ENCODE peak calls at places on chromosomes 5 and 9, in ten cellular contexts. W, B, D, R, S, J, A, K, O and F are unnamed samples. For H3K4me1, the result is how much of the 10 kb centered on the place peaks cover.

GRCh38 chr5:38932854-38933408 is 87.1 kb downstream of the OSMR start:
- DNase-seq in W (no peak), S (no peak), A (peak), K (no peak), R (no peak), B (no peak), J (no peak), O (no peak), D (no peak), F (no peak)

GRCh38 chr9:127682351-127683136 is 24.2 kb upstream of the CFAP157 start:
- DNase-seq in K (no peak), W (no peak), B (no peak), O (no peak), D (no peak), J (no peak), S (no peak), R (no peak), A (no peak), F (no peak)

GRCh38 chr5:41122459-41122858 is 51.3 kb upstream of the MROH2B start:
- DNase-seq in R (no peak), A (no peak), W (peak), D (no peak), B (no peak), K (no peak), O (no peak), S (no peak), J (no peak), F (peak)

GRCh38 chr5:146796911-146797310 is 81.6 kb downstream of the PPP2R2B start:
- DNase-seq in W (no peak), R (no peak), A (no peak), O (no peak), D (no peak), J (no peak), K (no peak), B (no peak), S (no peak), F (no peak)

GRCh38 chr5:80109549-80110478 is 74.7 kb downstream of the THBS4 start:
- DNase-seq in D (peak), R (no peak), O (no peak), K (no peak), A (no peak), W (peak), S (no peak), J (peak), B (peak), F (peak)

GRCh38 chr9:2022560-2022959 is 7.4 kb downstream of the SMARCA2 start:
- DNase-seq in B (no peak), W (no peak), A (no peak), O (no peak), K (no peak), S (no peak), J (no peak), D (no peak), R (no peak), F (no peak)

GRCh38 chr5:92552206-92553160 is 1028.5 kb downstream of the NR2F1-AS1 start:
- DNase-seq in R (no peak), S (no peak), D (no peak), O (no peak), B (no peak), A (no peak), J (peak), W (no peak), K (no peak), F (no peak)

GRCh38 chr9:69970001-69970531 is 73.6 kb upstream of the MAMDC2 start:
- DNase-seq in B (no peak), A (no peak), D (no peak), S (no peak), W (no peak), O (no peak), K (no peak), R (no peak), J (no peak), F (no peak)

GRCh38 chr5:68060382-68060781 is 155.2 kb upstream of the PIK3R1 start:
- DNase-seq in K (no peak), J (peak), S (no peak), B (no peak), W (no peak), R (no peak), D (no peak), A (no peak), O (no peak), F (no peak)

GRCh38 chr9:84397151-84397728 is 56.7 kb upstream of the SLC28A3 start:
- DNase-seq in R (peak), A (peak), J (peak), K (peak), W (peak), D (peak), B (peak), O (peak), S (peak), F (peak)

GRCh38 chr9:30796806-30797205 is 1587.6 kb upstream of the ACO1 start:
- DNase-seq in B (no peak), D (no peak), A (no peak), K (no peak), J (no peak), R (no peak), W (no peak), S (no peak), O (no peak), F (no peak)

GRCh38 chr5:137001026-137001569 is 498.0 kb downstream of the SPOCK1 start:
- DNase-seq in K (no peak), W (no peak), O (no peak), A (no peak), B (no peak), D (no peak), R (no peak), S (no peak), J (no peak), F (no peak)

GRCh38 chr5:147887026-147887627 is 8.6 kb downstream of the SCGB3A2 start:
- DNase-seq in S (no peak), R (no peak), A (no peak), D (no peak), W (no peak), B (no peak), J (peak), K (peak), O (no peak), F (peak)

GRCh38 chr5:128546658-128547281 is 8.7 kb upstream of the FBN2 start:
- DNase-seq in J (no peak), A (no peak), O (no peak), W (no peak), S (no peak), R (no peak), B (no peak), K (no peak), D (no peak), F (peak)

GRCh38 chr9:133141833-133142594 is 21.0 kb upstream of the RALGDS start:
- DNase-seq in K (no peak), A (peak), D (no peak), O (peak), B (peak), R (no peak), S (peak), J (no peak), W (peak), F (no peak)

GRCh38 chr9:68999393-69000105 is 14.4 kb downstream of the PRKACG start:
- DNase-seq in O (no peak), S (peak), R (peak), K (peak), A (peak), J (peak), D (peak), B (peak), W (peak), F (peak)

GRCh38 chr5:27472000-27472763 is 433.8 kb upstream of the CDH9 start:
- DNase-seq in W (no peak), K (no peak), D (no peak), R (no peak), A (peak), J (peak), O (no peak), S (no peak), B (no peak), F (peak)

GRCh38 chr5:173859315-173860038 is 28.7 kb upstream of the CPEB4 start:
- DNase-seq in B (no peak), K (no peak), A (no peak), J (no peak), D (no peak), S (no peak), R (no peak), W (no peak), O (no peak), F (no peak)

GRCh38 chr5:465591-466403 is 22.8 kb downstream of the EXOC3 start:
- DNase-seq in J (no peak), S (no peak), A (peak), R (peak), W (no peak), B (peak), D (no peak), O (peak), K (no peak), F (peak)

GRCh38 chr9:6782981-6783380 is 25.2 kb downstream of the KDM4C start:
- DNase-seq in R (no peak), W (no peak), S (no peak), A (no peak), B (no peak), K (no peak), O (no peak), D (no peak), J (no peak), F (no peak)

DNA sequence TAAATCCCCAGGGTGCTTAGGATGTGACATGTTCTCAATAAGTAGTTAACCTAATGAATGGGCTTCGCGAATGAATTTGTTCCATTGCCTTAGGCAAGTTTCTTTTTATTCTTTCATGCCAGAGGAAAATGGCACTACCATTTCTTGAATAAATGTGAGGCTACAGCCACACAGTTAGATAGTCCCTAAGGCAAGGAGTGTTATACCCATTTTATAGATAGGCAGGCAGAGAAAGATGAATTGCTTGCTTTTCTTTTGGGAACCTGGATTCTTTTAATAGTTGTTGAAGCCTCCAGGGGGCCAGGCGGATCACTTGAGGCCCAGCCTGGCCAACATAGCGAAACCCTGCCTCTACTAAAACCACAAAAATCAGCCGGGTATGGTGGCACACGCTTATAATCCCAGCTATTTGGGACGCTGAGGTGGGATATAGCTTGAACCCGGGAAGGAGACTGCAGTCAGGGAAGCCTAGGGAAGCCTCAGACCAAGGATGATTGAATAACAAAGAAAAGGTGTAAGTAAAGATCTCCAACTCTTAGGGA is 943 bp downstream of the NOP16 start:
- DNase-seq in S (no peak), J (peak), R (no peak), A (no peak), O (peak), D (no peak), K (no peak), B (no peak), W (no peak), F (no peak)
- H3K4me3 ChIP-seq in S (peak), J (peak), R (peak), A (peak), O (no peak), D (peak), K (no peak), B (peak), W (peak), F (peak)

GRCh38 chr5:141958113-141958512 is at the start of gene PCDH12:
- DNase-seq in W (peak), B (peak), K (no peak), A (no peak), J (no peak), D (no peak), S (no peak), O (no peak), R (no peak), F (no peak)

GRCh38 chr5:141958773-141959172 is 771 bp upstream of the PCDH12 start:
- DNase-seq in W (peak), R (no peak), J (no peak), B (no peak), O (no peak), A (no peak), D (no peak), S (no peak), K (no peak), F (no peak)

GRCh38 chr5:141960449-141961323 is 2.7 kb upstream of the PCDH12 start:
- DNase-seq in A (peak), D (peak), O (peak), J (peak), R (peak), K (peak), S (peak), B (peak), W (peak), F (peak)

GRCh38 chr5:141960018-141960417 is 2.0 kb upstream of the PCDH12 start:
- DNase-seq in R (no peak), D (no peak), J (peak), W (peak), O (no peak), A (peak), S (no peak), K (no peak), B (no peak), F (no peak)

DNA sequence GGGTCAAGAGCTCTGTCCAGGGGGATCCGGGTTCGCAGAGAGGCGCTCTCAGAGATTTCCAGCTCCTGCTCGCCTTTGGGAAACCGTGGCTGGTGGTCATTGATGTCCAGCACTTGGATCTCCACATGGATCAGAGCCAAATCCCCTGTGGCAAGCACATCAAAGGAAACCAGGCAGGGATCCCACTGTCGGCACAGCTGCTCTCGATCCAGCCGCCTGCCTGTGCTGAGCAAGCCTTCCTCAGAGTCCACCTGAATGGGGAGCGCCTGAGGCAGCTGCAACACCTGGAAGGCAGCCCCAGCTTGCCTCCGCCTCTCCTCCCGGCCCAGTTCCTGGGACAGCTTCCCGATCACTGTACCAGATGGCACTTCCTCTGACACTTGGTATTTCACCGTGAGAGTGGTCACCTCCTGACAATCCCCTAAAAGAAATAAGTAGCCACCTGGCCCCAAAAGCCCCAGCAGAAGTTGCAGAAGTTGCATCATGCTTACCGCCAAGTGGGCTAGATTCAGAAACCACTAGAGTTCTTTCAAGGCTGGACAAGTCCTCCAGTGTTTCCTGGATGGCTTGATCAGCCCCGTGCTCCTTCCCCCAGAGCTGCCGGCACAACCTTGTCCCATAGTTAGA is 522 bp downstream of the PCDH12 start:
- DNase-seq in K (no peak), J (no peak), R (no peak), D (peak), S (no peak), O (no peak), A (no peak), W (no peak), B (no peak), F (no peak)
- H3K4me1 ChIP-seq in K (under half), J (under half), R (under half), D (under half), S (under half), O (under half), A (under half), W (under half), B (under half), F (under half)

GRCh38 chr9:91192379-91192775 is 169.3 kb downstream of the AUH start:
- DNase-seq in W (no peak), S (no peak), R (no peak), K (peak), B (no peak), O (no peak), D (peak), A (no peak), J (no peak), F (no peak)
- H3K4me3 ChIP-seq in W (no peak), S (no peak), R (peak), K (no peak), B (no peak), O (no peak), D (no peak), A (no peak), J (peak), F (no peak)

DNA sequence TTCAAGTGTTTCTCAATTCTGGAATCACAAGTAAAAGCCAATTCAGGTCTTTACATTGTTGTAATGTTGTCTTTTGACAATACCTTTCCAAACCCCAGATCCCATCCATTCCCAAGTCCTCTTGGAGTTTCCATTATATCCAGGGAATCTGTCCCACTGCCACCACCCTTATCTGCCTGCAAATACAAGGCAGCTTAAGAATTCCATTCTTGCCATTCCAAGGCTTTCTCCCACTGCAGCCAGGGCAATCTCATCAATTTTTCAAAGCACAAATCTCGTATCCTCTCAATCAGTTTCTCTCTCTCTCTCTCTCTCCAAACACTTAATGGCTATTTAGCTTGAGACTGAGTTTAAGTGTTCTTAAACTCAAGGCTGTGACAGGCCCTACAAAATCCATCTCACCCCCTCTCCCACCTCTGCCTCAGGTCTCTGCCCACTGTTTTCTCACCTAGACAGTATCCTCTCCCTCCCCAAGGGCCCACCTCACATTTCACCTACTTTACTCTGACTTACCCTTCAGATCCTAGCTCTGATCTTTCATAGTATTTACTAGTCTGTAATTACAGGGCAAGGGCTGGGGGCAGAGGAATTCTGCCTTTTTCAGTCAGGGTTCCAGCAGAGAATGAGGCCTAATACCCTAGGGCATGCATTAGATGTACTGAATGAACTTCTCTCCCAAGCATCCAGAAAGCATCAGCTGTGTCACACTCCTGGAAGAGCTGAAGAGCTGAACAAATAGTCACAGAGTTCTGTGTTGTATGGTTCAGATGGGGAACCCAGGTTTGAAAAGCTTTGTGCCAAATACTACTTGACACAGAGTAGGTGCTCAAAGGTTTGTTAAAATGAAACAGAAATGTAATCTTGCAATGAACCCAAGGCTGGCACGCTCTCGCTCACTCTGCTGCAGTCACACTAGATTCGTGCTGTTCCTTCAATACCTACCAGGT is 46.0 kb downstream of the RAPGEF1 start:
- DNase-seq in A (no peak), W (no peak), S (no peak), J (no peak), O (no peak), D (no peak), B (no peak), R (no peak), K (no peak), F (no peak)
- H3K4me1 ChIP-seq in A (under half), W (under half), S (half or more), J (under half), O (under half), D (under half), B (under half), R (half or more), K (under half), F (under half)

DNA sequence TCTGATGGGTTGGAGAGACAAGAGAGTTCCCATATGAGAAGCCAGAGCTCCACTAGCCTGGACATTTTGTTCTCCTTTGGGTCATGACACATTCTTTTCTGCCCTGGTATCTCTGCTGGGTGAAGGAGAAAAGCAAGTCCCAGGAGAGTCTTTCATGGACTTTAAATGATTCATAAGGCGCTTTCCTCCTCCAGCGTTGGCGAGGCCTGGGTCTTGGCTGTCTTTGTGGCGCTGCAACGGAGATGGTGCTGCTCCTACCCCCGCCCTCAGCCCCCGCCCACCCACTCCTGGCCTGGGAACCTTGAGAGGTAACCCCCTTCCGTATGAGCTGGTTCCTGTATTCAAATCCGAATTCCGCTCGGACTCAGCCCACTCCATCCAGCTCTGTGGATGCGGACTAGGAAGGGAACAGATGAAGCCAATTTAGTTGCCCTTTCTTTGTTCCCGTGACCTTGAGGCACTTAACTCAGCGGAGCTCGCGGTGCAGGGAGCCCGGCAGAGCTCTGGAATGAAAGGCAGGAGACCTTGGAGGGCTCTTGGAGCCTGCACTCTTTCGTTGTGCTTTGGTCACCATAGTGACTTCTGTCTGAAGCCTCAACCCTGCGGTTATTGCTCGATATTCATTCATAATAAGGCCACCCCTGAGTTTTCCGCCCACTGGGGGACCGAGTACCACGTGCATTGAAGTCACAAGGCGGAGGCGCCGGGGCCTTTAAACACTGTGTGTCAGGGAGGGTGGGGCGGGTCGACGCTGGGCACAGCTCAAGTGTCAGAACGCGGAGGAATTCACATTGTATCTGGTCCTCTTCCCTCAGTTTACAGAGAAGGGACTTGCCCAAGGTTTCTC is 14.0 kb upstream of the PWWP2A start:
- DNase-seq in B (no peak), S (no peak), D (peak), W (peak), J (peak), R (peak), K (peak), O (peak), A (peak), F (peak)
- H3K4me3 ChIP-seq in B (no peak), S (no peak), D (peak), W (peak), J (peak), R (peak), K (no peak), O (no peak), A (no peak), F (no peak)